ENCODE peak calls at places on chromosomes 11 and 22, in five cellular contexts. One of them, this sample, is unnamed.

GRCh38 chr11:45850446-45850845 is 3.2 kb downstream of the CRY2 start:
- DNase-seq in heart left ventricle: no peak
- DNase-seq in GM12878: no peak
- DNase-seq in GM23338: no peak
- DNase-seq in brain microvascular endothelial cell: peak; percentile 52
- DNase-seq in this sample: no peak

GRCh38 chr11:15159085-15159484 is 44.4 kb downstream of the INSC start:
- DNase-seq in heart left ventricle: no peak
- DNase-seq in GM12878: no peak
- DNase-seq in GM23338: peak; percentile 62
- DNase-seq in brain microvascular endothelial cell: peak; percentile 47
- DNase-seq in this sample: peak; percentile 3

GRCh38 chr22:25447067-25447688 is 117.3 kb upstream of the GRK3 start:
- DNase-seq in heart left ventricle: no peak
- DNase-seq in GM12878: no peak
- DNase-seq in GM23338: peak; percentile 21
- DNase-seq in brain microvascular endothelial cell: no peak
- DNase-seq in this sample: no peak

GRCh38 chr11:44793350-44794090 is 66.8 kb downstream of the TSPAN18 start:
- DNase-seq in heart left ventricle: no peak
- DNase-seq in GM12878: no peak
- DNase-seq in GM23338: peak; percentile 37
- DNase-seq in brain microvascular endothelial cell: peak; percentile 60
- DNase-seq in this sample: no peak

GRCh38 chr11:125214466-125215204 is 50.1 kb downstream of the PKNOX2 start:
- DNase-seq in heart left ventricle: no peak
- DNase-seq in GM12878: no peak
- DNase-seq in GM23338: no peak
- DNase-seq in brain microvascular endothelial cell: no peak
- DNase-seq in this sample: no peak

GRCh38 chr22:23829845-23830372 is 8.9 kb downstream of the DERL3 start:
- DNase-seq in heart left ventricle: no peak
- DNase-seq in GM12878: no peak
- DNase-seq in GM23338: no peak
- DNase-seq in brain microvascular endothelial cell: peak; percentile 67
- DNase-seq in this sample: no peak

GRCh38 chr11:37984991-37985390 is 1387.0 kb upstream of the RAG2 start:
- DNase-seq in heart left ventricle: no peak
- DNase-seq in GM12878: no peak
- DNase-seq in GM23338: no peak
- DNase-seq in brain microvascular endothelial cell: no peak
- DNase-seq in this sample: no peak

GRCh38 chr11:102267602-102268001 is 49.7 kb upstream of the BIRC3 start:
- DNase-seq in heart left ventricle: no peak
- DNase-seq in GM12878: no peak
- DNase-seq in GM23338: no peak
- DNase-seq in brain microvascular endothelial cell: peak; percentile 39
- DNase-seq in this sample: no peak

GRCh38 chr22:19811811-19812771 is 42.6 kb downstream of the GNB1L start:
- DNase-seq in heart left ventricle: peak; percentile 59
- DNase-seq in GM12878: no peak
- DNase-seq in GM23338: no peak
- DNase-seq in brain microvascular endothelial cell: no peak
- DNase-seq in this sample: no peak

GRCh38 chr11:1571760-1572199 is 291 bp downstream of the DUSP8 start:
- DNase-seq in heart left ventricle: no peak
- DNase-seq in GM12878: no peak
- DNase-seq in GM23338: no peak
- DNase-seq in brain microvascular endothelial cell: no peak
- DNase-seq in this sample: no peak

GRCh38 chr22:50691521-50691920 is 18.9 kb downstream of the SHANK3 start:
- DNase-seq in heart left ventricle: no peak
- DNase-seq in GM12878: peak; percentile 13
- DNase-seq in GM23338: peak; percentile 65
- DNase-seq in brain microvascular endothelial cell: peak; percentile 40
- DNase-seq in this sample: no peak

GRCh38 chr11:94788396-94788795 is 20.2 kb downstream of the AMOTL1 start:
- DNase-seq in heart left ventricle: no peak
- DNase-seq in GM12878: no peak
- DNase-seq in GM23338: no peak
- DNase-seq in brain microvascular endothelial cell: no peak
- DNase-seq in this sample: no peak

GRCh38 chr22:43399338-43399979 is 12.4 kb upstream of the MPPED1 start:
- DNase-seq in heart left ventricle: peak; percentile 35
- DNase-seq in GM12878: no peak
- DNase-seq in GM23338: no peak
- DNase-seq in brain microvascular endothelial cell: no peak
- DNase-seq in this sample: no peak

GRCh38 chr11:70470127-70470526 is 71.8 kb downstream of the CTTN start:
- DNase-seq in heart left ventricle: no peak
- DNase-seq in GM12878: peak; percentile 61
- DNase-seq in GM23338: no peak
- DNase-seq in brain microvascular endothelial cell: no peak
- DNase-seq in this sample: peak; percentile 73

GRCh38 chr11:33476945-33477584 is 219.9 kb downstream of the HIPK3 start:
- DNase-seq in heart left ventricle: no peak
- DNase-seq in GM12878: no peak
- DNase-seq in GM23338: no peak
- DNase-seq in brain microvascular endothelial cell: peak; percentile 23
- DNase-seq in this sample: no peak

GRCh38 chr22:17924735-17925727 is 99.3 kb downstream of the MICAL3 start:
- DNase-seq in heart left ventricle: no peak
- DNase-seq in GM12878: no peak
- DNase-seq in GM23338: no peak
- DNase-seq in brain microvascular endothelial cell: no peak
- DNase-seq in this sample: no peak

GRCh38 chr11:12505183-12505582 is 127.8 kb downstream of the PARVA start:
- DNase-seq in heart left ventricle: no peak
- DNase-seq in GM12878: no peak
- DNase-seq in GM23338: no peak
- DNase-seq in brain microvascular endothelial cell: no peak
- DNase-seq in this sample: no peak

GRCh38 chr11:10392680-10393079 is 62.4 kb upstream of the AMPD3 start:
- DNase-seq in heart left ventricle: no peak
- DNase-seq in GM12878: no peak
- DNase-seq in GM23338: no peak
- DNase-seq in brain microvascular endothelial cell: peak; percentile 45
- DNase-seq in this sample: no peak

GRCh38 chr11:11661356-11662040 is 39.7 kb upstream of the GALNT18 start:
- DNase-seq in heart left ventricle: no peak
- DNase-seq in GM12878: no peak
- DNase-seq in GM23338: peak; percentile 22
- DNase-seq in brain microvascular endothelial cell: no peak
- DNase-seq in this sample: no peak

GRCh38 chr11:120771551-120772060 is 252.3 kb upstream of the TBCEL start:
- DNase-seq in heart left ventricle: no peak
- DNase-seq in GM12878: no peak
- DNase-seq in GM23338: peak; percentile 68
- DNase-seq in brain microvascular endothelial cell: no peak
- DNase-seq in this sample: no peak

GRCh38 chr11:76153609-76153949 is 52.7 kb downstream of the WNT11 start:
- DNase-seq in heart left ventricle: no peak
- DNase-seq in GM12878: no peak
- DNase-seq in GM23338: no peak
- DNase-seq in brain microvascular endothelial cell: peak; percentile 19
- DNase-seq in this sample: no peak

GRCh38 chr22:36753120-36753802 is 22.7 kb downstream of the IFT27 start:
- DNase-seq in heart left ventricle: peak; percentile 2
- DNase-seq in GM12878: no peak
- DNase-seq in GM23338: no peak
- DNase-seq in brain microvascular endothelial cell: no peak
- DNase-seq in this sample: no peak

GRCh38 chr22:20775342-20775895 is 1.5 kb downstream of the SERPIND1 start:
- DNase-seq in heart left ventricle: no peak
- DNase-seq in GM12878: no peak
- DNase-seq in GM23338: no peak
- DNase-seq in brain microvascular endothelial cell: no peak
- DNase-seq in this sample: no peak

GRCh38 chr11:64996710-64997380 is at the start of gene BATF2:
- DNase-seq in heart left ventricle: peak; percentile 80
- DNase-seq in GM12878: no peak
- DNase-seq in GM23338: peak; percentile 94
- DNase-seq in brain microvascular endothelial cell: peak; percentile 57
- DNase-seq in this sample: no peak

GRCh38 chr11:99489561-99489960 is 468.8 kb downstream of the CNTN5 start:
- DNase-seq in heart left ventricle: no peak
- DNase-seq in GM12878: no peak
- DNase-seq in GM23338: no peak
- DNase-seq in brain microvascular endothelial cell: no peak
- DNase-seq in this sample: no peak

GRCh38 chr11:33987975-33988580 is 63.5 kb upstream of the CAPRIN1 start:
- DNase-seq in heart left ventricle: peak; percentile 60
- DNase-seq in GM12878: no peak
- DNase-seq in GM23338: peak; percentile 95
- DNase-seq in brain microvascular endothelial cell: peak; percentile 61
- DNase-seq in this sample: no peak

GRCh38 chr22:46791201-46791731 is 28.8 kb downstream of the TBC1D22A start:
- DNase-seq in heart left ventricle: no peak
- DNase-seq in GM12878: no peak
- DNase-seq in GM23338: no peak
- DNase-seq in brain microvascular endothelial cell: peak; percentile 75
- DNase-seq in this sample: no peak

GRCh38 chr11:17991799-17992433 is 20.9 kb downstream of the SERGEF start:
- DNase-seq in heart left ventricle: no peak
- DNase-seq in GM12878: no peak
- DNase-seq in GM23338: peak; percentile 74
- DNase-seq in brain microvascular endothelial cell: no peak
- DNase-seq in this sample: no peak

GRCh38 chr11:65014146-65014960 is at the start of gene ARL2:
- DNase-seq in heart left ventricle: no peak
- DNase-seq in GM12878: no peak
- DNase-seq in GM23338: no peak
- DNase-seq in brain microvascular endothelial cell: no peak
- DNase-seq in this sample: no peak

GRCh38 chr11:119389611-119390254 is 8.2 kb upstream of the USP2 start:
- DNase-seq in heart left ventricle: no peak
- DNase-seq in GM12878: no peak
- DNase-seq in GM23338: peak; percentile 87
- DNase-seq in brain microvascular endothelial cell: no peak
- DNase-seq in this sample: no peak

GRCh38 chr11:113504586-113504985 is 29.4 kb upstream of the DRD2 start:
- DNase-seq in heart left ventricle: no peak
- DNase-seq in GM12878: no peak
- DNase-seq in GM23338: no peak
- DNase-seq in brain microvascular endothelial cell: no peak
- DNase-seq in this sample: no peak

GRCh38 chr11:134569195-134569594 is 157.2 kb upstream of the B3GAT1 start:
- DNase-seq in heart left ventricle: no peak
- DNase-seq in GM12878: no peak
- DNase-seq in GM23338: no peak
- DNase-seq in brain microvascular endothelial cell: no peak
- DNase-seq in this sample: no peak

GRCh38 chr22:17009640-17010291 is 1.7 kb upstream of the GAB4 start:
- DNase-seq in heart left ventricle: no peak
- DNase-seq in GM12878: no peak
- DNase-seq in GM23338: peak; percentile 56
- DNase-seq in brain microvascular endothelial cell: no peak
- DNase-seq in this sample: no peak

GRCh38 chr11:35629511-35629910 is 11.3 kb downstream of the FJX1 start:
- DNase-seq in heart left ventricle: no peak
- DNase-seq in GM12878: no peak
- DNase-seq in GM23338: peak; percentile 10
- DNase-seq in brain microvascular endothelial cell: no peak
- DNase-seq in this sample: no peak

GRCh38 chr11:62402226-62402625 is 16.6 kb upstream of the SCGB1A1 start:
- DNase-seq in heart left ventricle: no peak
- DNase-seq in GM12878: no peak
- DNase-seq in GM23338: no peak
- DNase-seq in brain microvascular endothelial cell: no peak
- DNase-seq in this sample: no peak

GRCh38 chr22:33544707-33545106 is 375.6 kb downstream of the LARGE1 start:
- DNase-seq in heart left ventricle: no peak
- DNase-seq in GM12878: no peak
- DNase-seq in GM23338: no peak
- DNase-seq in brain microvascular endothelial cell: peak; percentile 67
- DNase-seq in this sample: no peak
- TF ChIP-seq CTCF in heart left ventricle: no peak
- TF ChIP-seq CTCF in GM12878: no peak
- TF ChIP-seq CTCF in GM23338: no peak
- TF ChIP-seq CTCF in brain microvascular endothelial cell: no peak
- TF ChIP-seq CTCF in this sample: no peak

GRCh38 chr11:123924027-123924426 is 15.4 kb upstream of the OR4D5 start:
- DNase-seq in heart left ventricle: no peak
- DNase-seq in GM12878: no peak
- DNase-seq in GM23338: no peak
- DNase-seq in brain microvascular endothelial cell: no peak
- DNase-seq in this sample: no peak
- H3K36me3 ChIP-seq in heart left ventricle: no peaks in the 10 kb centered on the region
- H3K36me3 ChIP-seq in GM12878: no peaks in the 10 kb centered on the region
- H3K36me3 ChIP-seq in GM23338: no peaks in the 10 kb centered on the region
- H3K36me3 ChIP-seq in brain microvascular endothelial cell: no peaks in the 10 kb centered on the region
- H3K36me3 ChIP-seq in this sample: no peaks in the 10 kb centered on the region

GRCh38 chr11:115736146-115736545 is 231.9 kb upstream of the CADM1 start:
- DNase-seq in heart left ventricle: no peak
- DNase-seq in GM12878: no peak
- DNase-seq in GM23338: no peak
- DNase-seq in brain microvascular endothelial cell: no peak
- DNase-seq in this sample: no peak
- TF ChIP-seq CTCF in heart left ventricle: no peak
- TF ChIP-seq CTCF in GM12878: peak; percentile 4
- TF ChIP-seq CTCF in GM23338: no peak
- TF ChIP-seq CTCF in brain microvascular endothelial cell: no peak
- TF ChIP-seq CTCF in this sample: no peak

GRCh38 chr11:74971424-74971823 is 17.3 kb upstream of the NEU3 start:
- DNase-seq in heart left ventricle: no peak
- DNase-seq in GM12878: no peak
- DNase-seq in GM23338: no peak
- DNase-seq in brain microvascular endothelial cell: no peak
- DNase-seq in this sample: no peak

GRCh38 chr11:74970852-74971395 is 17.8 kb upstream of the NEU3 start:
- DNase-seq in heart left ventricle: no peak
- DNase-seq in GM12878: no peak
- DNase-seq in GM23338: no peak
- DNase-seq in brain microvascular endothelial cell: no peak
- DNase-seq in this sample: no peak

GRCh38 chr11:74966651-74967050 is 17.6 kb downstream of the SPCS2 start:
- DNase-seq in heart left ventricle: no peak
- DNase-seq in GM12878: no peak
- DNase-seq in GM23338: no peak
- DNase-seq in brain microvascular endothelial cell: peak; percentile 66
- DNase-seq in this sample: no peak
- H3K36me3 ChIP-seq in heart left ventricle: peaks cover 76% of the 10 kb centered on the region
- H3K36me3 ChIP-seq in GM12878: peaks cover 6% of the 10 kb centered on the region
- H3K36me3 ChIP-seq in GM23338: peaks cover 18% of the 10 kb centered on the region
- H3K36me3 ChIP-seq in brain microvascular endothelial cell: peaks cover 22% of the 10 kb centered on the region
- H3K36me3 ChIP-seq in this sample: peaks cover 5% of the 10 kb centered on the region

DNA sequence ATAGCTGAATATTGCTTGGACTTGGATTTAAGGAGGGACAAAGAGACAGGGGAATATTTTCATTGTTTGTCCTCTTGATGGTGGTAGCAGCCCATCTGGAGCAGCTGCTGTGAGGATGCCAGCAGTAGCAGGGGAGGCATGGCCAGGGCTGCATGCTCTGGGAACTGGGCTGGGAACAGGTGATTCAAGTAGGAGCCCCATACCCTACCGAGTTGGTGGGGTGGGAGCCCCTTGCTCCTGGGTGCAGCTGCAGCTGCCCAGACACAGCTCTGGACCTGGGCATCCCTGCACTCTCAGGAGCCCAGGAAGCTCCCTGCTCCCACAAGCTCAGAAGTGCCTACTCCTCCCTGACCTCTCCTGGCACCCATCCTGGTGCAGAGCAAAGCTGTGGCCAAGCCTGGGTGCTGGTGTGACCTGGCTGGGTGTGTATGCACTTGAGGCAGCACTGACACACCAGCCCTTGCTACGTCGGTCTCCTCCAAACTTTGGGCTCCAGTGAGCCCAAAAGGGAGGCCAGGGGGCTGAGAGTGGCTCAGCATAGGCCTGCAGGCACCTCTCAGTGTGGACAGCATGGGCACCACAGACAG is 341.8 kb upstream of the CCDC179 start:
- DNase-seq in heart left ventricle: peak; percentile 24
- DNase-seq in GM12878: no peak
- DNase-seq in GM23338: no peak
- DNase-seq in brain microvascular endothelial cell: no peak
- DNase-seq in this sample: no peak
- TF ChIP-seq CTCF in heart left ventricle: no peak
- TF ChIP-seq CTCF in GM12878: no peak
- TF ChIP-seq CTCF in GM23338: no peak
- TF ChIP-seq CTCF in brain microvascular endothelial cell: no peak
- TF ChIP-seq CTCF in this sample: no peak